ENCODE peak calls at places on chromosomes 13 and 19, in eight cellular contexts. One of them, this sample, is unnamed.

GRCh38 chr19:17830567-17831418 is 9.5 kb upstream of the INSL3 start:
- DNase-seq in T1000: no peak
- DNase-seq in amniotic stem cell: no peak
- DNase-seq in HTR-8/SVneo: peak; percentile 80
- DNase-seq in activated T-cell treated with anti-CD3 and anti-CD28 coated beads for 4 hours: no peak
- DNase-seq in stimulated activated CD4-positive, alpha-beta T cell treated with anti-CD3 and anti-CD28 coated beads, Interleukin-2, amount 100 ng/mL, for 48 hours: peak; percentile 67
- DNase-seq in NCI-H2029: peak; percentile 89
- DNase-seq in amygdala: peak; percentile 80
- DNase-seq in this sample: no peak

GRCh38 chr19:18869231-18869575 is 26.8 kb downstream of the CERS1 start:
- DNase-seq in T1000: no peak
- DNase-seq in amniotic stem cell: no peak
- DNase-seq in HTR-8/SVneo: no peak
- DNase-seq in activated T-cell treated with anti-CD3 and anti-CD28 coated beads for 4 hours: no peak
- DNase-seq in stimulated activated CD4-positive, alpha-beta T cell treated with anti-CD3 and anti-CD28 coated beads, Interleukin-2, amount 100 ng/mL, for 48 hours: no peak
- DNase-seq in NCI-H2029: no peak
- DNase-seq in amygdala: no peak
- DNase-seq in this sample: no peak

GRCh38 chr13:43426355-43426754 is 360.4 kb downstream of the ENOX1 start:
- DNase-seq in T1000: no peak
- DNase-seq in amniotic stem cell: no peak
- DNase-seq in HTR-8/SVneo: no peak
- DNase-seq in activated T-cell treated with anti-CD3 and anti-CD28 coated beads for 4 hours: no peak
- DNase-seq in stimulated activated CD4-positive, alpha-beta T cell treated with anti-CD3 and anti-CD28 coated beads, Interleukin-2, amount 100 ng/mL, for 48 hours: no peak
- DNase-seq in NCI-H2029: no peak
- DNase-seq in amygdala: no peak
- DNase-seq in this sample: no peak

GRCh38 chr19:33514885-33515485 is 6.6 kb downstream of the PEPD start:
- DNase-seq in T1000: no peak
- DNase-seq in amniotic stem cell: no peak
- DNase-seq in HTR-8/SVneo: no peak
- DNase-seq in activated T-cell treated with anti-CD3 and anti-CD28 coated beads for 4 hours: no peak
- DNase-seq in stimulated activated CD4-positive, alpha-beta T cell treated with anti-CD3 and anti-CD28 coated beads, Interleukin-2, amount 100 ng/mL, for 48 hours: no peak
- DNase-seq in NCI-H2029: no peak
- DNase-seq in amygdala: no peak
- DNase-seq in this sample: no peak

GRCh38 chr19:8208119-8208709 is 956 bp upstream of the CERS4 start:
- DNase-seq in T1000: no peak
- DNase-seq in amniotic stem cell: no peak
- DNase-seq in HTR-8/SVneo: no peak
- DNase-seq in activated T-cell treated with anti-CD3 and anti-CD28 coated beads for 4 hours: no peak
- DNase-seq in stimulated activated CD4-positive, alpha-beta T cell treated with anti-CD3 and anti-CD28 coated beads, Interleukin-2, amount 100 ng/mL, for 48 hours: no peak
- DNase-seq in NCI-H2029: no peak
- DNase-seq in amygdala: peak; percentile 56
- DNase-seq in this sample: peak; percentile 64

GRCh38 chr13:21077360-21078353 is 16.3 kb upstream of the LATS2 start:
- DNase-seq in T1000: no peak
- DNase-seq in amniotic stem cell: no peak
- DNase-seq in HTR-8/SVneo: no peak
- DNase-seq in activated T-cell treated with anti-CD3 and anti-CD28 coated beads for 4 hours: no peak
- DNase-seq in stimulated activated CD4-positive, alpha-beta T cell treated with anti-CD3 and anti-CD28 coated beads, Interleukin-2, amount 100 ng/mL, for 48 hours: no peak
- DNase-seq in NCI-H2029: no peak
- DNase-seq in amygdala: no peak
- DNase-seq in this sample: no peak

GRCh38 chr13:113956571-113956970 is 17.3 kb downstream of the C13orf46 start:
- DNase-seq in T1000: no peak
- DNase-seq in amniotic stem cell: no peak
- DNase-seq in HTR-8/SVneo: no peak
- DNase-seq in activated T-cell treated with anti-CD3 and anti-CD28 coated beads for 4 hours: no peak
- DNase-seq in stimulated activated CD4-positive, alpha-beta T cell treated with anti-CD3 and anti-CD28 coated beads, Interleukin-2, amount 100 ng/mL, for 48 hours: no peak
- DNase-seq in NCI-H2029: no peak
- DNase-seq in amygdala: no peak
- DNase-seq in this sample: no peak

GRCh38 chr19:6375411-6376010 is at the start of gene PSPN:
- DNase-seq in T1000: no peak
- DNase-seq in amniotic stem cell: no peak
- DNase-seq in HTR-8/SVneo: no peak
- DNase-seq in activated T-cell treated with anti-CD3 and anti-CD28 coated beads for 4 hours: no peak
- DNase-seq in stimulated activated CD4-positive, alpha-beta T cell treated with anti-CD3 and anti-CD28 coated beads, Interleukin-2, amount 100 ng/mL, for 48 hours: no peak
- DNase-seq in NCI-H2029: no peak
- DNase-seq in amygdala: no peak
- DNase-seq in this sample: no peak

GRCh38 chr19:39926170-39926755 is 8.2 kb downstream of the FCGBP start:
- DNase-seq in T1000: no peak
- DNase-seq in amniotic stem cell: no peak
- DNase-seq in HTR-8/SVneo: no peak
- DNase-seq in activated T-cell treated with anti-CD3 and anti-CD28 coated beads for 4 hours: no peak
- DNase-seq in stimulated activated CD4-positive, alpha-beta T cell treated with anti-CD3 and anti-CD28 coated beads, Interleukin-2, amount 100 ng/mL, for 48 hours: no peak
- DNase-seq in NCI-H2029: no peak
- DNase-seq in amygdala: no peak
- DNase-seq in this sample: no peak

GRCh38 chr13:51728972-51729371 is 75.0 kb downstream of the DHRS12 start:
- DNase-seq in T1000: no peak
- DNase-seq in amniotic stem cell: no peak
- DNase-seq in HTR-8/SVneo: peak; percentile 3
- DNase-seq in activated T-cell treated with anti-CD3 and anti-CD28 coated beads for 4 hours: no peak
- DNase-seq in stimulated activated CD4-positive, alpha-beta T cell treated with anti-CD3 and anti-CD28 coated beads, Interleukin-2, amount 100 ng/mL, for 48 hours: no peak
- DNase-seq in NCI-H2029: no peak
- DNase-seq in amygdala: no peak
- DNase-seq in this sample: no peak

GRCh38 chr19:46068345-46069258 is 27.8 kb upstream of the IGFL4 start:
- DNase-seq in T1000: peak; percentile 76
- DNase-seq in amniotic stem cell: peak; percentile 78
- DNase-seq in HTR-8/SVneo: peak; percentile 54
- DNase-seq in activated T-cell treated with anti-CD3 and anti-CD28 coated beads for 4 hours: no peak
- DNase-seq in stimulated activated CD4-positive, alpha-beta T cell treated with anti-CD3 and anti-CD28 coated beads, Interleukin-2, amount 100 ng/mL, for 48 hours: no peak
- DNase-seq in NCI-H2029: no peak
- DNase-seq in amygdala: no peak
- DNase-seq in this sample: no peak

GRCh38 chr13:29490561-29490960 is 104.9 kb downstream of the SLC7A1 start:
- DNase-seq in T1000: no peak
- DNase-seq in amniotic stem cell: no peak
- DNase-seq in HTR-8/SVneo: no peak
- DNase-seq in activated T-cell treated with anti-CD3 and anti-CD28 coated beads for 4 hours: no peak
- DNase-seq in stimulated activated CD4-positive, alpha-beta T cell treated with anti-CD3 and anti-CD28 coated beads, Interleukin-2, amount 100 ng/mL, for 48 hours: no peak
- DNase-seq in NCI-H2029: no peak
- DNase-seq in amygdala: no peak
- DNase-seq in this sample: no peak

GRCh38 chr13:33536639-33537425 is 251.3 kb upstream of the STARD13 start:
- DNase-seq in T1000: no peak
- DNase-seq in amniotic stem cell: no peak
- DNase-seq in HTR-8/SVneo: no peak
- DNase-seq in activated T-cell treated with anti-CD3 and anti-CD28 coated beads for 4 hours: no peak
- DNase-seq in stimulated activated CD4-positive, alpha-beta T cell treated with anti-CD3 and anti-CD28 coated beads, Interleukin-2, amount 100 ng/mL, for 48 hours: no peak
- DNase-seq in NCI-H2029: no peak
- DNase-seq in amygdala: no peak
- DNase-seq in this sample: no peak

GRCh38 chr19:49767380-49767779 is 579 bp downstream of the AP2A1 start:
- DNase-seq in T1000: no peak
- DNase-seq in amniotic stem cell: no peak
- DNase-seq in HTR-8/SVneo: no peak
- DNase-seq in activated T-cell treated with anti-CD3 and anti-CD28 coated beads for 4 hours: no peak
- DNase-seq in stimulated activated CD4-positive, alpha-beta T cell treated with anti-CD3 and anti-CD28 coated beads, Interleukin-2, amount 100 ng/mL, for 48 hours: no peak
- DNase-seq in NCI-H2029: no peak
- DNase-seq in amygdala: no peak
- DNase-seq in this sample: no peak

GRCh38 chr19:4878491-4878968 is 11.1 kb upstream of the PLIN3 start:
- DNase-seq in T1000: no peak
- DNase-seq in amniotic stem cell: no peak
- DNase-seq in HTR-8/SVneo: no peak
- DNase-seq in activated T-cell treated with anti-CD3 and anti-CD28 coated beads for 4 hours: no peak
- DNase-seq in stimulated activated CD4-positive, alpha-beta T cell treated with anti-CD3 and anti-CD28 coated beads, Interleukin-2, amount 100 ng/mL, for 48 hours: no peak
- DNase-seq in NCI-H2029: no peak
- DNase-seq in amygdala: no peak
- DNase-seq in this sample: no peak

GRCh38 chr13:44768775-44769578 is 192.8 kb upstream of the TSC22D1 start:
- DNase-seq in T1000: no peak
- DNase-seq in amniotic stem cell: no peak
- DNase-seq in HTR-8/SVneo: no peak
- DNase-seq in activated T-cell treated with anti-CD3 and anti-CD28 coated beads for 4 hours: peak; percentile 19
- DNase-seq in stimulated activated CD4-positive, alpha-beta T cell treated with anti-CD3 and anti-CD28 coated beads, Interleukin-2, amount 100 ng/mL, for 48 hours: peak; percentile 34
- DNase-seq in NCI-H2029: no peak
- DNase-seq in amygdala: no peak
- DNase-seq in this sample: no peak

GRCh38 chr13:48356750-48357149 is 53.2 kb downstream of the RB1 start:
- DNase-seq in T1000: no peak
- DNase-seq in amniotic stem cell: no peak
- DNase-seq in HTR-8/SVneo: no peak
- DNase-seq in activated T-cell treated with anti-CD3 and anti-CD28 coated beads for 4 hours: no peak
- DNase-seq in stimulated activated CD4-positive, alpha-beta T cell treated with anti-CD3 and anti-CD28 coated beads, Interleukin-2, amount 100 ng/mL, for 48 hours: no peak
- DNase-seq in NCI-H2029: no peak
- DNase-seq in amygdala: no peak
- DNase-seq in this sample: no peak

GRCh38 chr13:113122571-113123225 is at the start of gene F10:
- DNase-seq in T1000: no peak
- DNase-seq in amniotic stem cell: peak; percentile 71
- DNase-seq in HTR-8/SVneo: no peak
- DNase-seq in activated T-cell treated with anti-CD3 and anti-CD28 coated beads for 4 hours: no peak
- DNase-seq in stimulated activated CD4-positive, alpha-beta T cell treated with anti-CD3 and anti-CD28 coated beads, Interleukin-2, amount 100 ng/mL, for 48 hours: no peak
- DNase-seq in NCI-H2029: no peak
- DNase-seq in amygdala: no peak
- DNase-seq in this sample: no peak

GRCh38 chr13:48994731-48995130 is 19.0 kb downstream of the FNDC3A start:
- DNase-seq in T1000: no peak
- DNase-seq in amniotic stem cell: no peak
- DNase-seq in HTR-8/SVneo: no peak
- DNase-seq in activated T-cell treated with anti-CD3 and anti-CD28 coated beads for 4 hours: no peak
- DNase-seq in stimulated activated CD4-positive, alpha-beta T cell treated with anti-CD3 and anti-CD28 coated beads, Interleukin-2, amount 100 ng/mL, for 48 hours: no peak
- DNase-seq in NCI-H2029: no peak
- DNase-seq in amygdala: no peak
- DNase-seq in this sample: no peak

GRCh38 chr13:54232700-54233099 is 1204.1 kb downstream of the OLFM4 start:
- DNase-seq in T1000: no peak
- DNase-seq in amniotic stem cell: no peak
- DNase-seq in HTR-8/SVneo: no peak
- DNase-seq in activated T-cell treated with anti-CD3 and anti-CD28 coated beads for 4 hours: no peak
- DNase-seq in stimulated activated CD4-positive, alpha-beta T cell treated with anti-CD3 and anti-CD28 coated beads, Interleukin-2, amount 100 ng/mL, for 48 hours: no peak
- DNase-seq in NCI-H2029: no peak
- DNase-seq in amygdala: no peak
- DNase-seq in this sample: no peak

GRCh38 chr13:60583196-60583908 is 186.3 kb downstream of the TDRD3 start:
- DNase-seq in T1000: no peak
- DNase-seq in amniotic stem cell: no peak
- DNase-seq in HTR-8/SVneo: no peak
- DNase-seq in activated T-cell treated with anti-CD3 and anti-CD28 coated beads for 4 hours: no peak
- DNase-seq in stimulated activated CD4-positive, alpha-beta T cell treated with anti-CD3 and anti-CD28 coated beads, Interleukin-2, amount 100 ng/mL, for 48 hours: no peak
- DNase-seq in NCI-H2029: no peak
- DNase-seq in amygdala: no peak
- DNase-seq in this sample: no peak

GRCh38 chr19:36032251-36033104 is at the start of gene CLIP3:
- DNase-seq in T1000: peak; percentile 56
- DNase-seq in amniotic stem cell: no peak
- DNase-seq in HTR-8/SVneo: peak; percentile 96
- DNase-seq in activated T-cell treated with anti-CD3 and anti-CD28 coated beads for 4 hours: peak; percentile 49
- DNase-seq in stimulated activated CD4-positive, alpha-beta T cell treated with anti-CD3 and anti-CD28 coated beads, Interleukin-2, amount 100 ng/mL, for 48 hours: peak; percentile 42
- DNase-seq in NCI-H2029: peak; percentile 27
- DNase-seq in amygdala: peak; percentile 82
- DNase-seq in this sample: peak; percentile 51

GRCh38 chr13:94217370-94217769 is 262.1 kb downstream of the DCT start:
- DNase-seq in T1000: no peak
- DNase-seq in amniotic stem cell: no peak
- DNase-seq in HTR-8/SVneo: no peak
- DNase-seq in activated T-cell treated with anti-CD3 and anti-CD28 coated beads for 4 hours: no peak
- DNase-seq in stimulated activated CD4-positive, alpha-beta T cell treated with anti-CD3 and anti-CD28 coated beads, Interleukin-2, amount 100 ng/mL, for 48 hours: no peak
- DNase-seq in NCI-H2029: no peak
- DNase-seq in amygdala: no peak
- DNase-seq in this sample: no peak

GRCh38 chr19:40465781-40466218 is 255 bp upstream of the BLVRB start:
- DNase-seq in T1000: peak; percentile 98
- DNase-seq in amniotic stem cell: peak; percentile 95
- DNase-seq in HTR-8/SVneo: peak; percentile 94
- DNase-seq in activated T-cell treated with anti-CD3 and anti-CD28 coated beads for 4 hours: peak; percentile 100
- DNase-seq in stimulated activated CD4-positive, alpha-beta T cell treated with anti-CD3 and anti-CD28 coated beads, Interleukin-2, amount 100 ng/mL, for 48 hours: peak; percentile 100
- DNase-seq in NCI-H2029: peak; percentile 96
- DNase-seq in amygdala: peak; percentile 98
- DNase-seq in this sample: peak; percentile 89

GRCh38 chr13:27375686-27376326 is 48.6 kb upstream of the GTF3A start:
- DNase-seq in T1000: no peak
- DNase-seq in amniotic stem cell: no peak
- DNase-seq in HTR-8/SVneo: peak; percentile 43
- DNase-seq in activated T-cell treated with anti-CD3 and anti-CD28 coated beads for 4 hours: peak; percentile 33
- DNase-seq in stimulated activated CD4-positive, alpha-beta T cell treated with anti-CD3 and anti-CD28 coated beads, Interleukin-2, amount 100 ng/mL, for 48 hours: peak; percentile 59
- DNase-seq in NCI-H2029: no peak
- DNase-seq in amygdala: no peak
- DNase-seq in this sample: no peak

GRCh38 chr19:55311397-55311796 is 13.7 kb downstream of the TMEM150B start:
- DNase-seq in T1000: no peak
- DNase-seq in amniotic stem cell: no peak
- DNase-seq in HTR-8/SVneo: no peak
- DNase-seq in activated T-cell treated with anti-CD3 and anti-CD28 coated beads for 4 hours: no peak
- DNase-seq in stimulated activated CD4-positive, alpha-beta T cell treated with anti-CD3 and anti-CD28 coated beads, Interleukin-2, amount 100 ng/mL, for 48 hours: no peak
- DNase-seq in NCI-H2029: no peak
- DNase-seq in amygdala: no peak
- DNase-seq in this sample: no peak

GRCh38 chr19:29495091-29495490 is 30.7 kb upstream of the VSTM2B start:
- DNase-seq in T1000: no peak
- DNase-seq in amniotic stem cell: no peak
- DNase-seq in HTR-8/SVneo: no peak
- DNase-seq in activated T-cell treated with anti-CD3 and anti-CD28 coated beads for 4 hours: no peak
- DNase-seq in stimulated activated CD4-positive, alpha-beta T cell treated with anti-CD3 and anti-CD28 coated beads, Interleukin-2, amount 100 ng/mL, for 48 hours: no peak
- DNase-seq in NCI-H2029: no peak
- DNase-seq in amygdala: no peak
- DNase-seq in this sample: no peak

GRCh38 chr19:308471-309205 is 17.4 kb upstream of the PLPP2 start:
- DNase-seq in T1000: no peak
- DNase-seq in amniotic stem cell: no peak
- DNase-seq in HTR-8/SVneo: no peak
- DNase-seq in activated T-cell treated with anti-CD3 and anti-CD28 coated beads for 4 hours: no peak
- DNase-seq in stimulated activated CD4-positive, alpha-beta T cell treated with anti-CD3 and anti-CD28 coated beads, Interleukin-2, amount 100 ng/mL, for 48 hours: no peak
- DNase-seq in NCI-H2029: no peak
- DNase-seq in amygdala: no peak
- DNase-seq in this sample: no peak

GRCh38 chr13:113602291-113602970 is 17.9 kb downstream of the TFDP1 start:
- DNase-seq in T1000: no peak
- DNase-seq in amniotic stem cell: no peak
- DNase-seq in HTR-8/SVneo: no peak
- DNase-seq in activated T-cell treated with anti-CD3 and anti-CD28 coated beads for 4 hours: no peak
- DNase-seq in stimulated activated CD4-positive, alpha-beta T cell treated with anti-CD3 and anti-CD28 coated beads, Interleukin-2, amount 100 ng/mL, for 48 hours: no peak
- DNase-seq in NCI-H2029: no peak
- DNase-seq in amygdala: no peak
- DNase-seq in this sample: no peak

GRCh38 chr13:40420160-40420740 is 246.2 kb downstream of the FOXO1 start:
- DNase-seq in T1000: no peak
- DNase-seq in amniotic stem cell: no peak
- DNase-seq in HTR-8/SVneo: no peak
- DNase-seq in activated T-cell treated with anti-CD3 and anti-CD28 coated beads for 4 hours: no peak
- DNase-seq in stimulated activated CD4-positive, alpha-beta T cell treated with anti-CD3 and anti-CD28 coated beads, Interleukin-2, amount 100 ng/mL, for 48 hours: no peak
- DNase-seq in NCI-H2029: no peak
- DNase-seq in amygdala: no peak
- DNase-seq in this sample: no peak

GRCh38 chr13:76725211-76725610 is 161.0 kb downstream of the KCTD12 start:
- DNase-seq in T1000: no peak
- DNase-seq in amniotic stem cell: peak; percentile 35
- DNase-seq in HTR-8/SVneo: no peak
- DNase-seq in activated T-cell treated with anti-CD3 and anti-CD28 coated beads for 4 hours: no peak
- DNase-seq in stimulated activated CD4-positive, alpha-beta T cell treated with anti-CD3 and anti-CD28 coated beads, Interleukin-2, amount 100 ng/mL, for 48 hours: no peak
- DNase-seq in NCI-H2029: no peak
- DNase-seq in amygdala: no peak
- DNase-seq in this sample: no peak

GRCh38 chr13:76462003-76462402 is 424.2 kb downstream of the KCTD12 start:
- DNase-seq in T1000: no peak
- DNase-seq in amniotic stem cell: no peak
- DNase-seq in HTR-8/SVneo: no peak
- DNase-seq in activated T-cell treated with anti-CD3 and anti-CD28 coated beads for 4 hours: no peak
- DNase-seq in stimulated activated CD4-positive, alpha-beta T cell treated with anti-CD3 and anti-CD28 coated beads, Interleukin-2, amount 100 ng/mL, for 48 hours: no peak
- DNase-seq in NCI-H2029: no peak
- DNase-seq in amygdala: no peak
- DNase-seq in this sample: no peak

GRCh38 chr19:55319786-55320185 is 5.4 kb downstream of the TMEM150B start:
- DNase-seq in T1000: no peak
- DNase-seq in amniotic stem cell: no peak
- DNase-seq in HTR-8/SVneo: no peak
- DNase-seq in activated T-cell treated with anti-CD3 and anti-CD28 coated beads for 4 hours: no peak
- DNase-seq in stimulated activated CD4-positive, alpha-beta T cell treated with anti-CD3 and anti-CD28 coated beads, Interleukin-2, amount 100 ng/mL, for 48 hours: no peak
- DNase-seq in NCI-H2029: peak; percentile 10
- DNase-seq in amygdala: no peak
- DNase-seq in this sample: peak; percentile 18

GRCh38 chr13:28059214-28059613 is 41.2 kb downstream of the FLT3 start:
- DNase-seq in T1000: no peak
- DNase-seq in amniotic stem cell: no peak
- DNase-seq in HTR-8/SVneo: peak; percentile 22
- DNase-seq in activated T-cell treated with anti-CD3 and anti-CD28 coated beads for 4 hours: peak; percentile 12
- DNase-seq in stimulated activated CD4-positive, alpha-beta T cell treated with anti-CD3 and anti-CD28 coated beads, Interleukin-2, amount 100 ng/mL, for 48 hours: peak; percentile 34
- DNase-seq in NCI-H2029: no peak
- DNase-seq in amygdala: no peak
- DNase-seq in this sample: no peak

This sample was measured in NCI-H510A.